ENCODE peak calls at places on chromosomes 16 and 17, in nine cellular contexts. H is NCI-H510A; B is CD4-positive, alpha-beta memory T cell; V is GM13977; W is epithelial cell of esophagus; Y is EH; P is activated naive CD4-positive, alpha-beta T cell; C is activated naive CD8-positive, alpha-beta T cell treated with anti-CD3 and anti-CD28 coated beads for 36 hours; I is CD8-positive, alpha-beta memory T cell. U is an unnamed sample.

GRCh38 chr16:57143125-57143965 is 42.5 kb downstream of the PSME3IP1 start:
- DNase-seq in W (no peak), V (no peak), I (no peak), B (no peak), H (no peak), P (no peak), C (no peak), Y (no peak), U (no peak)

GRCh38 chr17:49635121-49635520 is 42.8 kb downstream of the SPOP start:
- DNase-seq in C (no peak), V (no peak), Y (no peak), H (no peak), P (no peak), W (no peak), B (no peak), I (no peak), U (no peak)

GRCh38 chr17:14058051-14058450 is 11.3 kb upstream of the COX10 start:
- DNase-seq in B (no peak), W (no peak), C (no peak), Y (peak), V (no peak), I (no peak), H (no peak), P (no peak), U (no peak)

GRCh38 chr16:12920739-12921138 is 19.3 kb downstream of the SHISA9 start:
- DNase-seq in W (no peak), V (no peak), H (no peak), P (no peak), C (no peak), Y (no peak), I (no peak), B (no peak), U (no peak)

GRCh38 chr17:70076189-70076588 is 1.2 kb downstream of the KCNJ16 start:
- DNase-seq in B (no peak), C (no peak), W (no peak), Y (no peak), V (no peak), P (no peak), H (no peak), I (no peak), U (no peak)

GRCh38 chr17:81712468-81713003 is 452 bp downstream of the SLC25A10 start:
- DNase-seq in V (peak), H (no peak), I (no peak), B (no peak), P (no peak), W (peak), Y (peak), C (no peak), U (no peak)

GRCh38 chr17:18368948-18369347 is 5.6 kb upstream of the SHMT1 start:
- DNase-seq in H (no peak), W (peak), I (no peak), P (no peak), C (no peak), B (no peak), Y (no peak), V (no peak), U (no peak)

GRCh38 chr17:80458016-80458415 is 18.4 kb downstream of the NPTX1 start:
- DNase-seq in V (no peak), C (no peak), P (no peak), I (no peak), Y (no peak), W (no peak), B (no peak), H (no peak), U (no peak)

GRCh38 chr16:70700101-70701020 is 14.5 kb upstream of the MTSS2 start:
- DNase-seq in C (no peak), I (no peak), Y (no peak), V (no peak), P (no peak), H (peak), W (peak), B (no peak), U (no peak)

GRCh38 chr17:27596106-27596505 is 34.9 kb upstream of the LGALS9 start:
- DNase-seq in W (no peak), Y (no peak), P (no peak), H (no peak), B (no peak), C (no peak), V (no peak), I (no peak), U (no peak)